ENCODE peak calls at places on chromosomes 4 and X, in four cellular contexts. N is K562, Z is HepG2, O is H1. T is an unnamed sample.

GRCh38 chr4:54683616-54684346 is 26.0 kb downstream of the KIT start:
- DNase-seq in N (no peak), Z (peak; percentile 13), O (no peak), T (peak; percentile 37)

GRCh38 chrX:70360366-70360765 is 62.7 kb upstream of the GDPD2 start:
- DNase-seq in O (no peak), N (no peak), Z (no peak), T (no peak)

GRCh38 chrX:50067435-50068292 is 133.1 kb downstream of the AKAP4 start:
- DNase-seq in Z (peak; percentile 66), O (peak; percentile 15), N (no peak), T (no peak)

GRCh38 chrX:9390693-9391368 is 74.0 kb upstream of the TBL1X start:
- DNase-seq in O (no peak), Z (no peak), N (no peak), T (no peak)

GRCh38 chr4:4673070-4673469 is 131.2 kb upstream of the STX18 start:
- DNase-seq in Z (no peak), N (peak; percentile 100), O (peak; percentile 94), T (peak; percentile 95)

GRCh38 chrX:70033348-70033747 is 16.4 kb downstream of the AWAT2 start:
- DNase-seq in Z (peak; percentile 3), O (no peak), N (peak; percentile 48), T (peak; percentile 12)

GRCh38 chr4:151930372-151930771 is 169.6 kb upstream of the GATB start:
- DNase-seq in N (no peak), O (no peak), Z (no peak), T (no peak)

GRCh38 chr4:40438384-40439026 is 103.4 kb downstream of the CHRNA9 start:
- DNase-seq in N (no peak), O (no peak), Z (no peak), T (no peak)

GRCh38 chrX:42920752-42921151 is 142.8 kb upstream of the PPP1R2C start:
- DNase-seq in O (no peak), N (no peak), Z (no peak), T (no peak)

GRCh38 chr4:118367872-118368271 is 15.1 kb upstream of the PRSS12 start:
- DNase-seq in Z (no peak), N (no peak), O (no peak), T (no peak)
- TF ChIP-seq FOSL1 in Z (no peak), N (no peak), O (no peak), T (no peak)

GRCh38 chr4:56619816-56620215 is 61.3 kb downstream of the HOPX start:
- DNase-seq in O (no peak), N (no peak), Z (no peak), T (no peak)
- TF ChIP-seq SRF in O (no peak), N (no peak), Z (no peak), T (no peak)

GRCh38 chr4:102808009-102808408 is 19.3 kb downstream of the UBE2D3 start:
- DNase-seq in Z (no peak), N (no peak), O (no peak), T (no peak)
- TF ChIP-seq POLR2AphosphoS5 in Z (no peak), N (no peak), O (no peak), T (no peak)

DNA sequence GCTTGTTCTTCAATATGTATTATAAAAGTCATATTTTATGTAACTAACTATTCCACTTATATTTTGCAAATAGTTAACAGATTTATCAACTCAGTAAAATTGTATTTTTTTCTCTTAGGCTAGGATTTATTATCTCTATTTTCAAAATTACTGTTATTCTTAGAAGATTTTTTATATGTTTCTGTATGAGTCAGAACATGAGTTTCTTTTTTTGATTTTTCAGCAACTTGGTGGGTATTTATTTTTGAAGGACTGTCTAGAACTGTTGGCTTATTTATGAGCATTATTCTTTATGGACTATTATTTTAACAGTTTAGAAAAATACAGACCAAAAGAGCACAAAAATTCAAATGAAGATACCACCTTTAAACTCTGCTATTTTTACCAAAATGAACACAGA is 6.8 kb downstream of the AIMP1 start:
- DNase-seq in N (no peak), Z (no peak), O (no peak), T (no peak)
- TF ChIP-seq FOSL1 in N (no peak), Z (no peak), O (no peak), T (no peak)

GRCh38 chr4:73798842-73799241 is 37.6 kb upstream of the CXCL6 start:
- DNase-seq in N (no peak), O (no peak), Z (no peak), T (no peak)

GRCh38 chr4:73800206-73800605 is 36.3 kb upstream of the CXCL6 start:
- DNase-seq in N (no peak), O (no peak), Z (no peak), T (no peak)

GRCh38 chr4:73801692-73802091 is 34.8 kb upstream of the CXCL6 start:
- DNase-seq in N (no peak), Z (no peak), O (no peak), T (no peak)

DNA sequence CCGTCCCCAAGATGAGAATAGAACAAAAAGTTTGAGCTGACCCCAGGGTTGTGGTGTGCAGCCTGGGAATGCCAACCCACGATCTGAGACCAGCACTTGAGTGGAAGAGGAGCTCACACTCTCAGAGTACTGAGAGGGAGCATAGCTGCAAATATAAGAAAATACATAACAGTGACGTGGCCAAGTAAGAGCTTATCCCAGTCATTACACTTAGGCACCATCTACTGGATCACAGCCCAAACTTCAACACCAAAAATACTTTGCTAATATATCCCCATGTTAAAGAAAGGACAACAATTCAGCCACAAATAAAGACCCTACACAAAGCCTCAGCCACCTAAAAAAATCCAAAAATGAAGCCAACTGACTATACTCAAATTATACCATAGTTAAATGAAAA is 33.3 kb upstream of the CXCL6 start:
- DNase-seq in N (no peak), Z (no peak), O (no peak), T (no peak)
- TF ChIP-seq SRF in N (no peak), Z (no peak), O (no peak), T (no peak)

T was measured in HCT116.